ENCODE peak calls at places on chromosomes 16 and 17, in seven cellular contexts. M is AG08395; T is PC-9; R is NCI-H1694; F is stimulated activated CD4-positive, alpha-beta T cell treated with anti-CD3 and anti-CD28 coated beads, TNF-alpha, amount 100 ng/mL, for 1 hour; B is activated CD8-positive, alpha-beta memory T cell treated with anti-CD3 and anti-CD28 coated beads for 1 hour; Q is nucleus accumbens. L is an unnamed sample.

GRCh38 chr17:43363181-43363925 is 35.4 kb upstream of the ARL4D start:
- DNase-seq in Q (no peak), B (no peak), F (no peak), M (no peak), R (no peak), T (no peak), L (no peak)

GRCh38 chr16:66874079-66874775 is 6.1 kb upstream of the PDP2 start:
- DNase-seq in T (no peak), F (no peak), M (peak; percentile 40), Q (no peak), B (no peak), R (no peak), L (no peak)

GRCh38 chr17:10447035-10447931 is 22.1 kb downstream of the MYH4 start:
- DNase-seq in T (no peak), M (no peak), F (no peak), R (no peak), Q (no peak), B (no peak), L (no peak)

GRCh38 chr17:21253646-21254441 is 634 bp upstream of the NATD1 start:
- DNase-seq in M (no peak), F (no peak), Q (no peak), T (no peak), R (no peak), B (no peak), L (no peak)

GRCh38 chr17:75468311-75468754 is 11.9 kb downstream of the TMEM94 start:
- DNase-seq in B (no peak), M (no peak), R (peak; percentile 70), T (no peak), F (no peak), Q (no peak), L (no peak)

GRCh38 chr16:53220585-53220984 is 165.8 kb downstream of the CHD9 start:
- DNase-seq in Q (peak; percentile 5), R (no peak), T (no peak), B (no peak), F (no peak), M (peak; percentile 8), L (no peak)

GRCh38 chr16:83533193-83533592 is 274.6 kb upstream of the HSBP1 start:
- DNase-seq in T (no peak), M (peak; percentile 25), R (no peak), B (no peak), Q (no peak), F (no peak), L (no peak)

GRCh38 chr16:16012144-16012543 is 62.7 kb downstream of the ABCC1 start:
- DNase-seq in R (no peak), Q (no peak), M (no peak), F (no peak), T (no peak), B (no peak), L (no peak)

GRCh38 chr17:45715787-45716186 is 68.3 kb upstream of the CRHR1 start:
- DNase-seq in M (no peak), F (no peak), B (no peak), R (no peak), Q (no peak), T (no peak), L (no peak)

GRCh38 chr16:84830765-84831384 is 11.1 kb downstream of the CRISPLD2 start:
- DNase-seq in Q (no peak), R (no peak), M (no peak), F (no peak), T (no peak), B (no peak), L (no peak)

GRCh38 chr17:40331743-40332641 is 23.0 kb downstream of the RARA start:
- DNase-seq in M (peak; percentile 79), B (no peak), T (peak; percentile 76), F (no peak), Q (peak; percentile 67), R (no peak), L (no peak)

GRCh38 chr16:19284207-19284606 is 1.3 kb upstream of the CLEC19A start:
- DNase-seq in F (no peak), B (no peak), T (peak; percentile 90), Q (peak; percentile 3), R (peak; percentile 55), M (no peak), L (no peak)

GRCh38 chr17:79632432-79632735 is 21.5 kb upstream of the RBFOX3 start:
- DNase-seq in T (no peak), R (no peak), F (no peak), M (no peak), Q (no peak), B (no peak), L (no peak)

GRCh38 chr16:29820730-29821662 is 734 bp downstream of the MVP start:
- DNase-seq in T (peak; percentile 84), B (no peak), R (no peak), Q (no peak), M (peak; percentile 50), F (no peak), L (no peak)

GRCh38 chr17:7436556-7437368 is 1.5 kb downstream of the TMEM102 start:
- DNase-seq in R (peak; percentile 71), F (peak; percentile 66), Q (peak; percentile 63), T (peak; percentile 90), M (peak; percentile 81), B (peak; percentile 55), L (no peak)

GRCh38 chr17:79005063-79005861 is 4.3 kb downstream of the CANT1 start:
- DNase-seq in Q (no peak), R (no peak), F (no peak), M (no peak), T (peak; percentile 89), B (no peak), L (no peak)

GRCh38 chr17:30378191-30378796 is 433 bp upstream of the CPD start:
- DNase-seq in Q (peak; percentile 51), R (no peak), B (no peak), T (no peak), M (peak; percentile 8), F (peak; percentile 15), L (no peak)

GRCh38 chr16:85699628-85700027 is 10.9 kb upstream of the GINS2 start:
- DNase-seq in B (no peak), M (peak; percentile 75), R (peak; percentile 17), Q (peak; percentile 26), T (no peak), F (no peak), L (no peak)

GRCh38 chr17:58391302-58391984 is 25.9 kb downstream of the RNF43 start:
- DNase-seq in M (no peak), B (no peak), T (peak; percentile 86), R (peak; percentile 24), Q (no peak), F (no peak), L (no peak)

GRCh38 chr16:57721765-57722499 is 13.6 kb upstream of the KATNB1 start:
- DNase-seq in M (no peak), F (no peak), B (no peak), Q (no peak), R (no peak), T (no peak), L (no peak)

GRCh38 chr16:88881090-88881580 is 14.7 kb upstream of the PABPN1L start:
- DNase-seq in F (no peak), M (no peak), B (no peak), R (no peak), Q (no peak), T (no peak), L (no peak)

GRCh38 chr17:77821114-77821513 is 137.4 kb upstream of the TNRC6C start:
- DNase-seq in M (no peak), F (no peak), Q (no peak), T (no peak), R (no peak), B (no peak), L (no peak)

GRCh38 chr16:86662195-86662594 is 83.8 kb downstream of the FOXL1 start:
- DNase-seq in Q (no peak), T (no peak), B (no peak), M (peak; percentile 57), F (no peak), R (no peak), L (no peak)

GRCh38 chr16:12188674-12189249 is 212.2 kb downstream of the SNX29 start:
- DNase-seq in B (no peak), R (no peak), T (peak; percentile 27), Q (no peak), M (peak; percentile 66), F (no peak), L (no peak)

GRCh38 chr17:50055055-50055425 is 870 bp upstream of the ITGA3 start:
- DNase-seq in F (no peak), M (no peak), T (peak; percentile 87), R (no peak), B (no peak), Q (no peak), L (no peak)

GRCh38 chr16:73071131-73071940 is 23.4 kb upstream of the ZFHX3 start:
- DNase-seq in T (peak; percentile 37), M (peak; percentile 12), B (no peak), R (no peak), F (no peak), Q (no peak), L (no peak)

GRCh38 chr17:307295-307691 is 45.3 kb downstream of the RPH3AL start:
- DNase-seq in Q (no peak), B (no peak), R (no peak), F (no peak), M (no peak), T (no peak), L (no peak)

GRCh38 chr17:19015428-19015827 is 10.9 kb upstream of the FAM83G start:
- DNase-seq in T (no peak), Q (no peak), M (no peak), B (no peak), R (no peak), F (no peak), L (no peak)

GRCh38 chr17:46764709-46765401 is 53.6 kb downstream of the WNT3 start:
- DNase-seq in T (peak; percentile 86), Q (no peak), F (no peak), R (no peak), M (peak; percentile 66), B (no peak), L (no peak)

GRCh38 chr16:56262148-56262878 is 71.0 kb downstream of the GNAO1 start:
- DNase-seq in M (no peak), T (peak; percentile 76), Q (no peak), F (peak; percentile 29), B (peak; percentile 12), R (no peak), L (no peak)

GRCh38 chr17:45747907-45748306 is 36.2 kb upstream of the CRHR1 start:
- DNase-seq in Q (no peak), R (peak; percentile 84), B (no peak), M (no peak), F (no peak), T (no peak), L (no peak)

GRCh38 chr17:55324296-55324978 is 59.7 kb downstream of the HLF start:
- DNase-seq in F (no peak), R (no peak), M (no peak), Q (no peak), T (no peak), B (no peak), L (no peak)

GRCh38 chr16:8849411-8850011 is 19.3 kb downstream of the CARHSP1 start:
- DNase-seq in F (no peak), T (no peak), M (no peak), R (no peak), B (no peak), Q (no peak), L (no peak)

GRCh38 chr17:79272666-79273219 is 198.1 kb downstream of the ENGASE start:
- DNase-seq in B (no peak), T (peak; percentile 21), R (no peak), M (peak; percentile 23), Q (no peak), F (no peak), L (no peak)

L was measured in SIG-M5.